ENCODE peak calls at places on chromosomes 3 and 15, in six cellular contexts. Z, V, K, Q, O and R are unnamed samples.
A peak's percentile ranks its signal among the peaks of the same experiment; 100 is the strongest.

GRCh38 chr3:182592747-182593146 is 200.6 kb upstream of the ATP11B start:
- DNase-seq in Z (no peak), V (no peak), K (no peak), Q (no peak), O (no peak), R (no peak)

GRCh38 chr3:151426337-151426648 is 34.6 kb downstream of the IGSF10 start:
- DNase-seq in Z (no peak), V (no peak), K (no peak), Q (no peak), O (no peak), R (no peak)

GRCh38 chr15:47792231-47792630 is 74.9 kb downstream of the SEMA6D start:
- DNase-seq in Z (no peak), V (no peak), K (no peak), Q (no peak), O (no peak), R (no peak)

GRCh38 chr3:159114582-159114981 is 312.7 kb downstream of the MFSD1 start:
- DNase-seq in Z (no peak), V (no peak), K (no peak), Q (no peak), O (no peak), R (no peak)

GRCh38 chr15:39494462-39494861 is 86.4 kb upstream of the THBS1 start:
- DNase-seq in Z (no peak), V (no peak), K (no peak), Q (no peak), O (no peak), R (no peak)

GRCh38 chr3:129139911-129140310 is 18.3 kb upstream of the RAB43 start:
- DNase-seq in Z (no peak), V (no peak), K (no peak), Q (no peak), O (no peak), R (no peak)

GRCh38 chr15:101031203-101031602 is 112.0 kb downstream of the LRRK1 start:
- DNase-seq in Z (peak; percentile 23), V (no peak), K (no peak), Q (peak; percentile 53), O (no peak), R (no peak)

GRCh38 chr3:135349254-135349948 is 554.3 kb downstream of the EPHB1 start:
- DNase-seq in Z (no peak), V (no peak), K (no peak), Q (no peak), O (no peak), R (no peak)

GRCh38 chr3:187520027-187520945 is 149.9 kb downstream of the SST start:
- DNase-seq in Z (peak; percentile 57), V (no peak), K (no peak), Q (no peak), O (no peak), R (peak; percentile 42)

GRCh38 chr3:160826408-160826807 is 70.4 kb downstream of the PPM1L start:
- DNase-seq in Z (no peak), V (no peak), K (no peak), Q (no peak), O (no peak), R (no peak)

GRCh38 chr3:149919509-149919908 is 51.2 kb downstream of the PFN2 start:
- DNase-seq in Z (no peak), V (no peak), K (no peak), Q (no peak), O (no peak), R (no peak)

GRCh38 chr3:13040381-13041074 is 32.7 kb downstream of the IQSEC1 start:
- DNase-seq in Z (no peak), V (peak; percentile 59), K (no peak), Q (no peak), O (peak; percentile 47), R (no peak)

GRCh38 chr15:95932676-95933075 is 397.8 kb upstream of the NR2F2 start:
- DNase-seq in Z (no peak), V (no peak), K (no peak), Q (peak; percentile 52), O (no peak), R (no peak)

GRCh38 chr15:47473857-47474256 is 243.4 kb upstream of the SEMA6D start:
- DNase-seq in Z (peak; percentile 82), V (no peak), K (no peak), Q (no peak), O (peak; percentile 55), R (peak; percentile 83)

GRCh38 chr3:132911741-132912415 is 126.3 kb upstream of the TMEM108 start:
- DNase-seq in Z (no peak), V (no peak), K (no peak), Q (no peak), O (no peak), R (no peak)

GRCh38 chr3:29430558-29430971 is 149.7 kb downstream of the RBMS3 start:
- DNase-seq in Z (no peak), V (no peak), K (no peak), Q (peak; percentile 54), O (no peak), R (no peak)

GRCh38 chr3:94440767-94441493 is 378.1 kb downstream of the NSUN3 start:
- DNase-seq in Z (no peak), V (no peak), K (no peak), Q (peak; percentile 43), O (no peak), R (no peak)

GRCh38 chr3:189236352-189236751 is 64.6 kb downstream of the TPRG1 start:
- DNase-seq in Z (no peak), V (no peak), K (no peak), Q (no peak), O (no peak), R (no peak)

GRCh38 chr3:155548194-155548593 is 196.7 kb downstream of the PLCH1 start:
- DNase-seq in Z (no peak), V (no peak), K (no peak), Q (peak; percentile 30), O (no peak), R (no peak)

GRCh38 chr3:125168711-125169410 is 43.7 kb downstream of the SLC12A8 start:
- DNase-seq in Z (no peak), V (no peak), K (no peak), Q (no peak), O (no peak), R (no peak)

GRCh38 chr3:195403244-195403643 is 39.6 kb downstream of the ACAP2 start:
- DNase-seq in Z (no peak), V (no peak), K (no peak), Q (no peak), O (no peak), R (no peak)

GRCh38 chr3:196726788-196727675 is 12.6 kb upstream of the PAK2 start:
- DNase-seq in Z (no peak), V (no peak), K (no peak), Q (peak; percentile 71), O (no peak), R (no peak)

GRCh38 chr3:49712631-49713317 is 6.7 kb downstream of the AMIGO3 start:
- DNase-seq in Z (no peak), V (no peak), K (no peak), Q (no peak), O (no peak), R (no peak)

GRCh38 chr3:39980021-39980420 is 170.6 kb downstream of the MYRIP start:
- DNase-seq in Z (no peak), V (no peak), K (no peak), Q (no peak), O (no peak), R (no peak)

GRCh38 chr3:12796171-12797123 is at the start of gene CAND2:
- DNase-seq in Z (peak; percentile 82), V (peak; percentile 60), K (peak; percentile 50), Q (peak; percentile 61), O (no peak), R (peak; percentile 71)

GRCh38 chr3:172259726-172260248 is 188.5 kb downstream of the GHSR start:
- DNase-seq in Z (no peak), V (no peak), K (no peak), Q (no peak), O (no peak), R (no peak)

GRCh38 chr15:90694987-90695386 is 22.2 kb upstream of the BLM start:
- DNase-seq in Z (no peak), V (no peak), K (no peak), Q (no peak), O (no peak), R (no peak)

GRCh38 chr3:37037352-37037751 is 44.0 kb downstream of the MLH1 start:
- DNase-seq in Z (no peak), V (no peak), K (no peak), Q (no peak), O (no peak), R (no peak)

GRCh38 chr15:57762302-57762701 is 55.8 kb downstream of the POLR2M start:
- DNase-seq in Z (no peak), V (no peak), K (no peak), Q (no peak), O (no peak), R (no peak)

GRCh38 chr3:107268461-107268860 is 108.8 kb upstream of the CCDC54 start:
- DNase-seq in Z (no peak), V (no peak), K (no peak), Q (no peak), O (no peak), R (no peak)

GRCh38 chr3:6640907-6641306 is 220.0 kb upstream of the GRM7 start:
- DNase-seq in Z (no peak), V (no peak), K (no peak), Q (no peak), O (no peak), R (no peak)

GRCh38 chr15:31293655-31294054 is 33.0 kb upstream of the KLF13 start:
- DNase-seq in Z (no peak), V (no peak), K (no peak), Q (no peak), O (no peak), R (no peak)

GRCh38 chr15:31294067-31294466 is 32.6 kb upstream of the KLF13 start:
- DNase-seq in Z (no peak), V (no peak), K (no peak), Q (no peak), O (no peak), R (no peak)

GRCh38 chr15:31291048-31291578 is 35.5 kb upstream of the KLF13 start:
- DNase-seq in Z (no peak), V (no peak), K (no peak), Q (no peak), O (no peak), R (no peak)

GRCh38 chr15:31295660-31296059 is 31.0 kb upstream of the KLF13 start:
- DNase-seq in Z (no peak), V (no peak), K (no peak), Q (no peak), O (no peak), R (no peak)

GRCh38 chr15:31292391-31293020 is 34.1 kb upstream of the KLF13 start:
- DNase-seq in Z (no peak), V (no peak), K (no peak), Q (no peak), O (no peak), R (no peak)
- H3K4me1 ChIP-seq in Z (no peaks in the 10 kb centered on the region), V (no peaks in the 10 kb centered on the region), K (no peaks in the 10 kb centered on the region), Q (peaks cover 4% of the 10 kb centered on the region), O (peaks cover 5% of the 10 kb centered on the region), R (no peaks in the 10 kb centered on the region)

GRCh38 chr3:44104668-44105321 is 136.9 kb upstream of the TOPAZ1 start:
- DNase-seq in Z (no peak), V (no peak), K (no peak), Q (peak; percentile 17), O (no peak), R (no peak)
- H3K4me1 ChIP-seq in Z (no peaks in the 10 kb centered on the region), V (no peaks in the 10 kb centered on the region), K (no peaks in the 10 kb centered on the region), Q (peaks cover 9% of the 10 kb centered on the region), O (no peaks in the 10 kb centered on the region), R (no peaks in the 10 kb centered on the region)

GRCh38 chr15:44715797-44716334 is 4.5 kb downstream of the B2M start:
- DNase-seq in Z (no peak), V (no peak), K (no peak), Q (no peak), O (no peak), R (no peak)
- H3K4me1 ChIP-seq in Z (no peaks in the 10 kb centered on the region), V (peaks cover 60% of the 10 kb centered on the region), K (peaks cover 50% of the 10 kb centered on the region), Q (peaks cover 3% of the 10 kb centered on the region), O (peaks cover 8% of the 10 kb centered on the region), R (no peaks in the 10 kb centered on the region)

GRCh38 chr3:127815001-127815400 is 7.3 kb downstream of the MGLL start:
- DNase-seq in Z (no peak), V (no peak), K (no peak), Q (no peak), O (no peak), R (no peak)
- H3K4me1 ChIP-seq in Z (no peaks in the 10 kb centered on the region), V (no peaks in the 10 kb centered on the region), K (no peaks in the 10 kb centered on the region), Q (peaks cover 25% of the 10 kb centered on the region), O (no peaks in the 10 kb centered on the region), R (peaks cover 41% of the 10 kb centered on the region)